ENCODE peak calls at places on chromosomes 12 and 14, in six cellular contexts. Z, S, W, D, P and C are unnamed samples.

GRCh38 chr14:101891471-101891870 is 72.9 kb upstream of the DYNC1H1 start:
- DNase-seq in S (no peak), Z (no peak), P (no peak), W (no peak), D (no peak), C (no peak)

GRCh38 chr14:69013943-69014782 is 35.1 kb upstream of the ACTN1 start:
- DNase-seq in D (peak), S (peak), P (peak), W (no peak), Z (peak), C (peak)

GRCh38 chr12:110279976-110280783 is 867 bp upstream of the ATP2A2 start:
- DNase-seq in Z (no peak), D (peak), P (peak), S (peak), W (peak), C (peak)

GRCh38 chr12:851913-852312 is 97.6 kb downstream of the RAD52 start:
- DNase-seq in Z (no peak), S (peak), P (no peak), W (peak), D (no peak), C (no peak)

GRCh38 chr12:57611116-57611809 is at the start of gene ARHGEF25:
- DNase-seq in P (peak), D (peak), W (no peak), Z (peak), S (peak), C (peak)

GRCh38 chr14:69670093-69670492 is 58.7 kb downstream of the SUSD6 start:
- DNase-seq in S (no peak), D (no peak), P (no peak), W (no peak), Z (no peak), C (no peak)

GRCh38 chr12:46259071-46259470 is 9.8 kb downstream of the SLC38A1 start:
- DNase-seq in P (no peak), Z (no peak), S (no peak), D (no peak), W (no peak), C (no peak)

GRCh38 chr12:29889737-29890136 is 106.0 kb upstream of the TMTC1 start:
- DNase-seq in Z (no peak), P (peak), S (peak), D (peak), W (peak), C (peak)

GRCh38 chr12:126627596-126627995 is 1562.4 kb downstream of the AACS start:
- DNase-seq in W (no peak), Z (no peak), S (no peak), D (no peak), P (no peak), C (no peak)

GRCh38 chr14:60485600-60486251 is at the start of gene C14orf39:
- DNase-seq in S (peak), Z (no peak), P (peak), D (peak), W (no peak), C (peak)

GRCh38 chr14:71355324-71356201 is 448.3 kb downstream of the PCNX1 start:
- DNase-seq in W (peak), D (peak), S (peak), Z (peak), P (no peak), C (no peak)

GRCh38 chr12:14185441-14186192 is 179.9 kb upstream of the ATF7IP start:
- DNase-seq in Z (peak), P (peak), S (peak), D (peak), W (peak), C (no peak)

GRCh38 chr14:24428628-24429394 is 657 bp downstream of the CBLN3 start:
- DNase-seq in P (no peak), W (no peak), S (no peak), Z (no peak), D (peak), C (no peak)

GRCh38 chr14:43687866-43688265 is 819.2 kb downstream of the FSCB start:
- DNase-seq in S (peak), P (no peak), Z (no peak), W (peak), D (no peak), C (no peak)

GRCh38 chr14:102941419-102942011 is 19.1 kb downstream of the AMN start:
- DNase-seq in W (no peak), D (no peak), P (no peak), Z (no peak), S (no peak), C (no peak)

GRCh38 chr14:30419037-30419436 is 139.9 kb upstream of the G2E3 start:
- DNase-seq in D (no peak), Z (no peak), W (no peak), S (no peak), P (no peak), C (no peak)

DNA sequence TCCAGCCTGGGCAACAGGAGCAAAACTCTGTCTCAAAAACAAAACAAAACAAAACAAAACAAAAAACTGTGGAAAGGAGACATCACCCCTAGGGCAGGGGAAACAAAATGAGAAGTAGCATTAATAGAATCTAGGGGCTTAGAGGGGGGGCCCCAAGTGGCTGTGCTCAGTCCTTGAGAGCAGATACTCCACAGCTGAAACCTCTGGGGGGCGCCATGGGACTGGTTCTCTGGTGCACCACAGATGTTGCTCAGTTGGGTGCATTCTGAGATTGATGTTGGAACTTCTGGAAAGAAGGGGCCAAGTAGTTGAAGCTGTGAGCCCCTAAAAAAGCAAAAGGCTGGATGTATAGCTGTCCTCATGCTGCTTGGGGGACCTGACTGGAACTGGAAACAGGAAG is 11.8 kb upstream of the SYNE2 start:
- DNase-seq in Z (no peak), P (peak), S (peak), W (no peak), D (peak), C (no peak)
- TF ChIP-seq CTCF in Z (no peak), P (peak), S (peak), W (peak), D (peak), C (no peak)

GRCh38 chr14:56794557-56795283 is 15.6 kb downstream of the OTX2 start:
- DNase-seq in P (no peak), W (no peak), D (peak), S (no peak), Z (no peak), C (no peak)
- H3K27ac ChIP-seq in P (no peak), W (no peak), D (no peak), S (no peak), Z (no peak), C (no peak)

GRCh38 chr14:64391113-64391725 is 3.1 kb downstream of the MTHFD1 start:
- DNase-seq in S (no peak), W (no peak), Z (no peak), P (peak), D (peak), C (no peak)
- TF ChIP-seq CTCF in S (no peak), W (no peak), Z (no peak), P (peak), D (peak), C (no peak)

GRCh38 chr14:75968461-75968860 is 13.3 kb downstream of the TGFB3 start:
- DNase-seq in Z (no peak), D (no peak), W (no peak), P (no peak), S (peak), C (no peak)

GRCh38 chr14:75967866-75968265 is 13.9 kb downstream of the TGFB3 start:
- DNase-seq in Z (no peak), D (no peak), P (no peak), W (no peak), S (no peak), C (no peak)

GRCh38 chr14:75970989-75971388 is 10.8 kb downstream of the TGFB3 start:
- DNase-seq in S (no peak), W (no peak), Z (no peak), D (peak), P (no peak), C (no peak)

GRCh38 chr14:75969891-75970290 is 11.9 kb downstream of the TGFB3 start:
- DNase-seq in P (no peak), D (no peak), Z (no peak), W (no peak), S (no peak), C (no peak)

GRCh38 chr14:75969126-75969525 is 12.7 kb downstream of the TGFB3 start:
- DNase-seq in S (no peak), D (no peak), Z (no peak), P (no peak), W (no peak), C (no peak)
- H3K27ac ChIP-seq in S (no peak), D (no peak), Z (no peak), P (no peak), W (no peak), C (no peak)

GRCh38 chr12:103783744-103784664 is 57.0 kb downstream of the NT5DC3 start:
- DNase-seq in D (no peak), S (no peak), Z (peak), W (peak), P (no peak), C (peak)
- TF ChIP-seq CTCF in D (no peak), S (no peak), Z (peak), W (no peak), P (no peak), C (peak)